ENCODE peak calls at places on chromosomes 7 and 10, in nine cellular contexts. One of them, this sample, is unnamed.

GRCh38 chr10:10798543-10799192 is 219.0 kb upstream of the CELF2 start:
- DNase-seq in endodermal cell: peak
- DNase-seq in ascending aorta: no peak
- DNase-seq in fibroblast of mammary gland: no peak
- DNase-seq in A673: no peak
- DNase-seq in NB4: no peak
- DNase-seq in GM12865: no peak
- DNase-seq in heart right ventricle: no peak
- DNase-seq in dorsolateral prefrontal cortex: no peak
- DNase-seq in this sample: no peak

GRCh38 chr10:125236091-125236490 is 75.7 kb upstream of the CTBP2 start:
- DNase-seq in A673: no peak
- DNase-seq in GM12865: no peak
- DNase-seq in dorsolateral prefrontal cortex: no peak
- DNase-seq in endodermal cell: peak
- DNase-seq in ascending aorta: no peak
- DNase-seq in NB4: no peak
- DNase-seq in heart right ventricle: no peak
- DNase-seq in fibroblast of mammary gland: no peak
- DNase-seq in this sample: no peak

GRCh38 chr7:25707733-25708132 is 444.3 kb upstream of the NFE2L3 start:
- DNase-seq in heart right ventricle: no peak
- DNase-seq in GM12865: no peak
- DNase-seq in A673: no peak
- DNase-seq in endodermal cell: no peak
- DNase-seq in ascending aorta: no peak
- DNase-seq in dorsolateral prefrontal cortex: no peak
- DNase-seq in NB4: no peak
- DNase-seq in fibroblast of mammary gland: peak
- DNase-seq in this sample: no peak

GRCh38 chr10:22335204-22335956 is 9.9 kb upstream of the SPAG6 start:
- DNase-seq in fibroblast of mammary gland: peak
- DNase-seq in heart right ventricle: no peak
- DNase-seq in A673: no peak
- DNase-seq in NB4: no peak
- DNase-seq in endodermal cell: peak
- DNase-seq in dorsolateral prefrontal cortex: peak
- DNase-seq in ascending aorta: peak
- DNase-seq in GM12865: peak
- DNase-seq in this sample: peak

GRCh38 chr7:77538186-77538907 is 1.3 kb downstream of the PTPN12 start:
- DNase-seq in dorsolateral prefrontal cortex: peak
- DNase-seq in fibroblast of mammary gland: peak
- DNase-seq in endodermal cell: peak
- DNase-seq in ascending aorta: peak
- DNase-seq in GM12865: peak
- DNase-seq in NB4: peak
- DNase-seq in A673: peak
- DNase-seq in heart right ventricle: peak
- DNase-seq in this sample: peak

GRCh38 chr10:23408330-23408976 is 30.4 kb upstream of the OTUD1 start:
- DNase-seq in endodermal cell: no peak
- DNase-seq in ascending aorta: no peak
- DNase-seq in A673: no peak
- DNase-seq in GM12865: no peak
- DNase-seq in NB4: no peak
- DNase-seq in dorsolateral prefrontal cortex: no peak
- DNase-seq in heart right ventricle: no peak
- DNase-seq in fibroblast of mammary gland: peak
- DNase-seq in this sample: peak

GRCh38 chr10:14571866-14572507 is 202.7 kb downstream of the FAM107B start:
- DNase-seq in fibroblast of mammary gland: peak
- DNase-seq in NB4: no peak
- DNase-seq in A673: no peak
- DNase-seq in GM12865: peak
- DNase-seq in dorsolateral prefrontal cortex: peak
- DNase-seq in endodermal cell: no peak
- DNase-seq in heart right ventricle: no peak
- DNase-seq in ascending aorta: peak
- DNase-seq in this sample: peak

GRCh38 chr7:121774563-121774962 is 98.4 kb upstream of the PTPRZ1 start:
- DNase-seq in fibroblast of mammary gland: no peak
- DNase-seq in dorsolateral prefrontal cortex: no peak
- DNase-seq in A673: no peak
- DNase-seq in NB4: no peak
- DNase-seq in endodermal cell: no peak
- DNase-seq in ascending aorta: no peak
- DNase-seq in heart right ventricle: no peak
- DNase-seq in GM12865: no peak
- DNase-seq in this sample: no peak

GRCh38 chr7:29398011-29398410 is 165.6 kb upstream of the PRR15 start:
- DNase-seq in heart right ventricle: no peak
- DNase-seq in fibroblast of mammary gland: no peak
- DNase-seq in NB4: no peak
- DNase-seq in A673: no peak
- DNase-seq in GM12865: no peak
- DNase-seq in dorsolateral prefrontal cortex: no peak
- DNase-seq in ascending aorta: no peak
- DNase-seq in endodermal cell: no peak
- DNase-seq in this sample: no peak

GRCh38 chr7:46603780-46604725 is 683.0 kb upstream of the IGFBP3 start:
- DNase-seq in fibroblast of mammary gland: peak
- DNase-seq in heart right ventricle: peak
- DNase-seq in A673: no peak
- DNase-seq in dorsolateral prefrontal cortex: no peak
- DNase-seq in endodermal cell: no peak
- DNase-seq in NB4: peak
- DNase-seq in GM12865: no peak
- DNase-seq in ascending aorta: peak
- DNase-seq in this sample: peak

GRCh38 chr10:126731613-126731995 is 61.1 kb upstream of the C10orf90 start:
- DNase-seq in GM12865: no peak
- DNase-seq in NB4: no peak
- DNase-seq in A673: no peak
- DNase-seq in fibroblast of mammary gland: peak
- DNase-seq in endodermal cell: no peak
- DNase-seq in dorsolateral prefrontal cortex: no peak
- DNase-seq in heart right ventricle: peak
- DNase-seq in ascending aorta: no peak
- DNase-seq in this sample: peak

GRCh38 chr7:471866-472639 is 47.6 kb downstream of the PDGFA start:
- DNase-seq in heart right ventricle: peak
- DNase-seq in GM12865: no peak
- DNase-seq in ascending aorta: peak
- DNase-seq in NB4: peak
- DNase-seq in fibroblast of mammary gland: peak
- DNase-seq in dorsolateral prefrontal cortex: peak
- DNase-seq in endodermal cell: no peak
- DNase-seq in A673: peak
- DNase-seq in this sample: peak

GRCh38 chr7:39618868-39619267 is 4.5 kb upstream of the RALA start:
- DNase-seq in ascending aorta: no peak
- DNase-seq in dorsolateral prefrontal cortex: no peak
- DNase-seq in fibroblast of mammary gland: no peak
- DNase-seq in GM12865: no peak
- DNase-seq in heart right ventricle: no peak
- DNase-seq in A673: no peak
- DNase-seq in NB4: no peak
- DNase-seq in endodermal cell: no peak
- DNase-seq in this sample: no peak

GRCh38 chr7:71457881-71458590 is 326.1 kb downstream of the GALNT17 start:
- DNase-seq in ascending aorta: no peak
- DNase-seq in heart right ventricle: no peak
- DNase-seq in endodermal cell: peak
- DNase-seq in dorsolateral prefrontal cortex: peak
- DNase-seq in GM12865: no peak
- DNase-seq in fibroblast of mammary gland: no peak
- DNase-seq in A673: no peak
- DNase-seq in NB4: no peak
- DNase-seq in this sample: no peak

GRCh38 chr10:110408203-110408871 is 89.4 kb upstream of the DUSP5 start:
- DNase-seq in ascending aorta: no peak
- DNase-seq in fibroblast of mammary gland: peak
- DNase-seq in endodermal cell: peak
- DNase-seq in heart right ventricle: no peak
- DNase-seq in dorsolateral prefrontal cortex: no peak
- DNase-seq in NB4: no peak
- DNase-seq in GM12865: peak
- DNase-seq in A673: no peak
- DNase-seq in this sample: no peak

GRCh38 chr7:39948375-39948774 is 1.7 kb upstream of the CDK13 start:
- DNase-seq in endodermal cell: no peak
- DNase-seq in NB4: peak
- DNase-seq in GM12865: peak
- DNase-seq in dorsolateral prefrontal cortex: no peak
- DNase-seq in ascending aorta: no peak
- DNase-seq in fibroblast of mammary gland: peak
- DNase-seq in A673: peak
- DNase-seq in heart right ventricle: no peak
- DNase-seq in this sample: no peak

GRCh38 chr10:22437620-22438588 is 92.6 kb downstream of the SPAG6 start:
- DNase-seq in endodermal cell: no peak
- DNase-seq in heart right ventricle: peak
- DNase-seq in NB4: no peak
- DNase-seq in dorsolateral prefrontal cortex: no peak
- DNase-seq in ascending aorta: peak
- DNase-seq in fibroblast of mammary gland: no peak
- DNase-seq in A673: no peak
- DNase-seq in GM12865: no peak
- DNase-seq in this sample: no peak

GRCh38 chr10:90652519-90652918 is 205.3 kb downstream of the HTR7 start:
- DNase-seq in heart right ventricle: no peak
- DNase-seq in GM12865: peak
- DNase-seq in dorsolateral prefrontal cortex: no peak
- DNase-seq in endodermal cell: peak
- DNase-seq in NB4: peak
- DNase-seq in ascending aorta: no peak
- DNase-seq in fibroblast of mammary gland: peak
- DNase-seq in A673: peak
- DNase-seq in this sample: no peak

DNA sequence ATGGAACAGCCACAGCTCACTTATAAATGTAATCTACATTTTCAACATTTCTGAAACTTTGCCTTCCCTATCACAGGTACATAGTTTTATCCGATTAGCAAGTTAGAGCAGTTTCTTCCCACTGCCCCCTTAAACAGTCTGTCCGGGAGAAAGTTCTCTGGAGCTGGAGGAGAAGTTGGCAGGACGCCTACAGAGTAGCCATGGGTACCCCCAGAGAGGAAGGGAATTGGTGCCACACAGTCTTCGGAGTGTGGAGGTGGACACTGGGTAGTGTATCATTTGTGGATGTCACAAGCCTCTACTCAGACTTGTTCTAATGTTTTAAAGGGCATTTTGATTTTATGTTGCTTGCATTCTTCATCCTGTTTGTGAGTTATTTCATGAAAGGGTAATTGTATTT is 39.0 kb downstream of the TAF3 start:
- DNase-seq in heart right ventricle: no peak
- DNase-seq in fibroblast of mammary gland: no peak
- DNase-seq in GM12865: no peak
- DNase-seq in dorsolateral prefrontal cortex: no peak
- DNase-seq in NB4: no peak
- DNase-seq in A673: peak
- DNase-seq in endodermal cell: no peak
- DNase-seq in ascending aorta: no peak
- DNase-seq in this sample: no peak
- TF ChIP-seq CTCF in heart right ventricle: no peak
- TF ChIP-seq CTCF in fibroblast of mammary gland: no peak
- TF ChIP-seq CTCF in GM12865: no peak
- TF ChIP-seq CTCF in dorsolateral prefrontal cortex: no peak
- TF ChIP-seq CTCF in NB4: no peak
- TF ChIP-seq CTCF in A673: no peak
- TF ChIP-seq CTCF in endodermal cell: no peak
- TF ChIP-seq CTCF in ascending aorta: no peak
- TF ChIP-seq CTCF in this sample: no peak

GRCh38 chr10:86733260-86733671 is 23.2 kb upstream of the BMPR1A start:
- DNase-seq in ascending aorta: peak
- DNase-seq in A673: no peak
- DNase-seq in fibroblast of mammary gland: no peak
- DNase-seq in endodermal cell: no peak
- DNase-seq in GM12865: no peak
- DNase-seq in dorsolateral prefrontal cortex: no peak
- DNase-seq in heart right ventricle: peak
- DNase-seq in NB4: no peak
- DNase-seq in this sample: peak
- H3K4me3 ChIP-seq in ascending aorta: peak
- H3K4me3 ChIP-seq in A673: no peak
- H3K4me3 ChIP-seq in fibroblast of mammary gland: no peak
- H3K4me3 ChIP-seq in endodermal cell: no peak
- H3K4me3 ChIP-seq in GM12865: no peak
- H3K4me3 ChIP-seq in dorsolateral prefrontal cortex: no peak
- H3K4me3 ChIP-seq in heart right ventricle: no peak
- H3K4me3 ChIP-seq in NB4: no peak
- H3K4me3 ChIP-seq in this sample: no peak

GRCh38 chr10:103666109-103666508 is 172.6 kb downstream of the NEURL1 start:
- DNase-seq in ascending aorta: no peak
- DNase-seq in fibroblast of mammary gland: peak
- DNase-seq in dorsolateral prefrontal cortex: no peak
- DNase-seq in GM12865: peak
- DNase-seq in heart right ventricle: no peak
- DNase-seq in endodermal cell: peak
- DNase-seq in A673: peak
- DNase-seq in NB4: peak
- DNase-seq in this sample: peak
- TF ChIP-seq CTCF in ascending aorta: peak
- TF ChIP-seq CTCF in fibroblast of mammary gland: peak
- TF ChIP-seq CTCF in dorsolateral prefrontal cortex: peak
- TF ChIP-seq CTCF in GM12865: peak
- TF ChIP-seq CTCF in heart right ventricle: no peak
- TF ChIP-seq CTCF in endodermal cell: peak
- TF ChIP-seq CTCF in A673: peak
- TF ChIP-seq CTCF in NB4: peak
- TF ChIP-seq CTCF in this sample: peak

DNA sequence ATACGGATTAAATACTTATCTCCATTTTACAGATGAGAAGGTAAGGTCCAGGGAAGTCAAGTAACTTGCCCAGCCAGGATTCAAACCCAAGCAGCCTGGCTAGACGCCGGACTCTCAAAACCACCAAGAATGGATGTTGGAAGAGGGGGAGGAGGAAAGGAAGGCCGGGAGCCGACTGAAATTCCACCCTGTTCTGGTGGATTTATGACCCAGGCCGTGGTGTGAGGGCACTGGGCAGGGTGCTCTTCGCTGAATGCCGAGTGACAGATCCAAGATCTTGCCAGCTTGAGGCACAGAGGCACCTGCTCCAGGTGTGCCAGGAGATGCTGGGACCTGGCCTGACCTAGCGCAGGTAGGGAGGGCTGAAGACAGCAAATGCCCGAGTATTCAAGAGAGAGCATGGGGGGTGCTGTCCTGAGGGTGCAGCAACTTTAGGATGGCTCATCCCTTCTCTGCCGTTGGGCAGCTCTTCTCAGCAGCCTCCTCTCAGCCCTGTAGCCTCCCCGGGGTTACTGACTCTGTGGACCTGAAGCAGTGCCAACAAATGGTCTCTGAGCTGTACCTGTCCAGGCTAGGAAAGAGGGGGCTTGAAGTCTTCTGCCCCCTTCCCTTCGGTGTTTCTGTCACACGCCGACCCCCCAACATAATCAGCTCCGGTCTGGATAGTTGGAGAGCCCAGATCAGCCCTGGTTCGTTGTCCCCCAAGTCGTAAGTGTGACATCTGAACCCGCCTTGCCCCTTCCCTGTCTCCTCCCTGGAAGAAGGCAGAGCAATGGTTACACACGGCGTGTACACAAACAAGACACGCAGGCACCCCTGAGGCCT is 713 bp downstream of the LOXL4 start:
- DNase-seq in A673: no peak
- DNase-seq in fibroblast of mammary gland: no peak
- DNase-seq in ascending aorta: peak
- DNase-seq in endodermal cell: no peak
- DNase-seq in heart right ventricle: no peak
- DNase-seq in NB4: peak
- DNase-seq in GM12865: no peak
- DNase-seq in dorsolateral prefrontal cortex: no peak
- DNase-seq in this sample: peak
- H3K4me3 ChIP-seq in A673: peak
- H3K4me3 ChIP-seq in fibroblast of mammary gland: peak
- H3K4me3 ChIP-seq in ascending aorta: peak
- H3K4me3 ChIP-seq in endodermal cell: peak
- H3K4me3 ChIP-seq in heart right ventricle: peak
- H3K4me3 ChIP-seq in NB4: peak
- H3K4me3 ChIP-seq in GM12865: no peak
- H3K4me3 ChIP-seq in dorsolateral prefrontal cortex: peak
- H3K4me3 ChIP-seq in this sample: peak